ENCODE peak calls at places on chromosomes 16 and 17, in five cellular contexts. One of them, this sample, is unnamed.
A peak's percentile ranks its signal among the peaks of the same experiment; 100 is the strongest.

GRCh38 chr16:17301593-17302135 is 169.1 kb downstream of the XYLT1 start:
- DNase-seq in activated naive CD4-positive, alpha-beta T cell: no peak
- DNase-seq in choroid plexus epithelial cell: no peak
- DNase-seq in HS-27A: no peak
- DNase-seq in cardiac fibroblast: no peak
- DNase-seq in this sample: no peak

GRCh38 chr17:17439971-17440843 is 36.6 kb upstream of the MED9 start:
- DNase-seq in activated naive CD4-positive, alpha-beta T cell: peak; percentile 68
- DNase-seq in choroid plexus epithelial cell: peak; percentile 65
- DNase-seq in cardiac fibroblast: peak; percentile 71
- DNase-seq in HS-27A: no peak
- DNase-seq in this sample: no peak

GRCh38 chr16:89041571-89042481 is 51.8 kb upstream of the ACSF3 start:
- DNase-seq in choroid plexus epithelial cell: no peak
- DNase-seq in HS-27A: no peak
- DNase-seq in cardiac fibroblast: no peak
- DNase-seq in activated naive CD4-positive, alpha-beta T cell: no peak
- DNase-seq in this sample: no peak

GRCh38 chr16:83137326-83137770 is 510.6 kb downstream of the CDH13 start:
- DNase-seq in cardiac fibroblast: peak; percentile 77
- DNase-seq in choroid plexus epithelial cell: peak; percentile 87
- DNase-seq in HS-27A: peak; percentile 23
- DNase-seq in activated naive CD4-positive, alpha-beta T cell: no peak
- DNase-seq in this sample: no peak

GRCh38 chr17:8022358-8023038 is 16.4 kb upstream of the ALOX15B start:
- DNase-seq in choroid plexus epithelial cell: peak; percentile 36
- DNase-seq in activated naive CD4-positive, alpha-beta T cell: no peak
- DNase-seq in HS-27A: no peak
- DNase-seq in cardiac fibroblast: peak; percentile 47
- DNase-seq in this sample: no peak

GRCh38 chr16:49452568-49452967 is 79.0 kb downstream of the C16orf78 start:
- DNase-seq in HS-27A: no peak
- DNase-seq in choroid plexus epithelial cell: no peak
- DNase-seq in cardiac fibroblast: no peak
- DNase-seq in activated naive CD4-positive, alpha-beta T cell: no peak
- DNase-seq in this sample: no peak

GRCh38 chr17:45812102-45812501 is 28.0 kb downstream of the CRHR1 start:
- DNase-seq in choroid plexus epithelial cell: peak; percentile 24
- DNase-seq in cardiac fibroblast: peak; percentile 17
- DNase-seq in HS-27A: no peak
- DNase-seq in activated naive CD4-positive, alpha-beta T cell: no peak
- DNase-seq in this sample: no peak

GRCh38 chr17:17579691-17580090 is 11.8 kb downstream of the PEMT start:
- DNase-seq in HS-27A: no peak
- DNase-seq in choroid plexus epithelial cell: no peak
- DNase-seq in cardiac fibroblast: no peak
- DNase-seq in activated naive CD4-positive, alpha-beta T cell: no peak
- DNase-seq in this sample: no peak

GRCh38 chr17:59332890-59333377 is 1.5 kb downstream of the YPEL2 start:
- DNase-seq in choroid plexus epithelial cell: peak; percentile 45
- DNase-seq in activated naive CD4-positive, alpha-beta T cell: no peak
- DNase-seq in HS-27A: no peak
- DNase-seq in cardiac fibroblast: peak; percentile 50
- DNase-seq in this sample: no peak

GRCh38 chr17:61361084-61361483 is 38.6 kb upstream of the TBX2 start:
- DNase-seq in cardiac fibroblast: peak; percentile 88
- DNase-seq in choroid plexus epithelial cell: peak; percentile 90
- DNase-seq in HS-27A: no peak
- DNase-seq in activated naive CD4-positive, alpha-beta T cell: no peak
- DNase-seq in this sample: no peak

GRCh38 chr17:4859816-4860625 is 26.9 kb downstream of the MINK1 start:
- DNase-seq in choroid plexus epithelial cell: no peak
- DNase-seq in HS-27A: no peak
- DNase-seq in cardiac fibroblast: no peak
- DNase-seq in activated naive CD4-positive, alpha-beta T cell: no peak
- DNase-seq in this sample: no peak

GRCh38 chr17:38658741-38659345 is 15.9 kb downstream of the EPOP start:
- DNase-seq in HS-27A: no peak
- DNase-seq in choroid plexus epithelial cell: no peak
- DNase-seq in cardiac fibroblast: no peak
- DNase-seq in activated naive CD4-positive, alpha-beta T cell: no peak
- DNase-seq in this sample: no peak

GRCh38 chr17:79624658-79625478 is 14.0 kb upstream of the RBFOX3 start:
- DNase-seq in HS-27A: no peak
- DNase-seq in cardiac fibroblast: no peak
- DNase-seq in activated naive CD4-positive, alpha-beta T cell: no peak
- DNase-seq in choroid plexus epithelial cell: no peak
- DNase-seq in this sample: no peak

GRCh38 chr17:57051886-57052342 is 33.1 kb upstream of the AKAP1 start:
- DNase-seq in cardiac fibroblast: no peak
- DNase-seq in activated naive CD4-positive, alpha-beta T cell: no peak
- DNase-seq in choroid plexus epithelial cell: no peak
- DNase-seq in HS-27A: no peak
- DNase-seq in this sample: no peak

GRCh38 chr16:83713597-83713996 is 94.2 kb upstream of the HSBP1 start:
- DNase-seq in choroid plexus epithelial cell: no peak
- DNase-seq in activated naive CD4-positive, alpha-beta T cell: no peak
- DNase-seq in cardiac fibroblast: no peak
- DNase-seq in HS-27A: no peak
- DNase-seq in this sample: no peak

GRCh38 chr17:66304304-66305174 is 2.1 kb downstream of the PRKCA start:
- DNase-seq in choroid plexus epithelial cell: peak; percentile 39
- DNase-seq in cardiac fibroblast: peak; percentile 47
- DNase-seq in activated naive CD4-positive, alpha-beta T cell: no peak
- DNase-seq in HS-27A: no peak
- DNase-seq in this sample: no peak

This sample was measured in cortex of kidney.